ENCODE peak calls at places on chromosomes 5 and 9, in eight cellular contexts. C is A549, P is endodermal cell, M is WTC11, V is cardiac fibroblast, E is A673, Y is heart left ventricle, T is progenitor cell of endocrine pancreas. I is an unnamed sample.

GRCh38 chr9:113349434-113350337 is at the start of gene BSPRY:
- DNase-seq in C (no peak), P (peak), M (peak), V (no peak), E (no peak), Y (no peak), T (peak), I (peak)

GRCh38 chr9:7144265-7145046 is 386.7 kb downstream of the KDM4C start:
- DNase-seq in C (no peak), P (peak), M (no peak), V (no peak), E (no peak), Y (no peak), T (no peak), I (no peak)

GRCh38 chr5:1111727-1112289 is at the start of gene SLC12A7:
- DNase-seq in C (peak), P (peak), M (peak), V (peak), E (peak), Y (peak), T (peak), I (peak)

GRCh38 chr5:122756263-122756911 is 18.5 kb upstream of the SNX2 start:
- DNase-seq in C (no peak), P (no peak), M (no peak), V (peak), E (peak), Y (no peak), T (no peak), I (peak)

GRCh38 chr9:111301195-111301594 is 28.8 kb downstream of the OR2K2 start:
- DNase-seq in C (peak), P (no peak), M (no peak), V (peak), E (no peak), Y (no peak), T (no peak), I (no peak)

GRCh38 chr9:5442400-5443011 is 4.8 kb upstream of the PLGRKT start:
- DNase-seq in C (peak), P (peak), M (no peak), V (peak), E (peak), Y (no peak), T (no peak), I (no peak)

GRCh38 chr5:140145818-140146522 is 20.2 kb downstream of the IGIP start:
- DNase-seq in C (peak), P (peak), M (peak), V (peak), E (no peak), Y (peak), T (peak), I (peak)

GRCh38 chr9:128555180-128555721 is 2.9 kb downstream of the SPTAN1 start:
- DNase-seq in C (peak), P (peak), M (no peak), V (peak), E (peak), Y (no peak), T (no peak), I (no peak)

GRCh38 chr9:128703616-128704355 is 1.5 kb downstream of the PKN3 start:
- DNase-seq in C (no peak), P (no peak), M (peak), V (no peak), E (no peak), Y (peak), T (no peak), I (no peak)

GRCh38 chr5:135891804-135892203 is 3.8 kb downstream of the IL9 start:
- DNase-seq in C (no peak), P (peak), M (peak), V (no peak), E (peak), Y (no peak), T (no peak), I (no peak)

GRCh38 chr9:93065321-93065720 is 6.8 kb downstream of the SUSD3 start:
- DNase-seq in C (no peak), P (no peak), M (no peak), V (no peak), E (no peak), Y (no peak), T (no peak), I (no peak)

GRCh38 chr5:36696059-36696673 is 89.8 kb downstream of the SLC1A3 start:
- DNase-seq in C (peak), P (peak), M (peak), V (peak), E (peak), Y (peak), T (peak), I (peak)

GRCh38 chr5:137847699-137848098 is 20.0 kb upstream of the MYOT start:
- DNase-seq in C (no peak), P (no peak), M (no peak), V (no peak), E (no peak), Y (peak), T (no peak), I (peak)

GRCh38 chr5:53476531-53477480 is 3.6 kb upstream of the FST start:
- DNase-seq in C (no peak), P (no peak), M (no peak), V (no peak), E (no peak), Y (no peak), T (no peak), I (no peak)

GRCh38 chr9:130181645-130182044 is 9.4 kb downstream of the NCS1 start:
- DNase-seq in C (no peak), P (no peak), M (no peak), V (no peak), E (no peak), Y (no peak), T (no peak), I (no peak)

GRCh38 chr5:139298242-139298641 is 4.7 kb downstream of the MATR3 start:
- DNase-seq in C (no peak), P (peak), M (no peak), V (no peak), E (no peak), Y (no peak), T (no peak), I (no peak)

GRCh38 chr9:34123682-34124081 is 2.8 kb downstream of the DCAF12 start:
- DNase-seq in C (no peak), P (no peak), M (no peak), V (no peak), E (no peak), Y (peak), T (no peak), I (peak)

GRCh38 chr9:4144869-4145268 is 155.0 kb downstream of the GLIS3 start:
- DNase-seq in C (peak), P (no peak), M (no peak), V (no peak), E (no peak), Y (no peak), T (no peak), I (no peak)

GRCh38 chr9:93911871-93912554 is 43.1 kb downstream of the BARX1 start:
- DNase-seq in C (no peak), P (peak), M (peak), V (no peak), E (no peak), Y (peak), T (no peak), I (no peak)

DNA sequence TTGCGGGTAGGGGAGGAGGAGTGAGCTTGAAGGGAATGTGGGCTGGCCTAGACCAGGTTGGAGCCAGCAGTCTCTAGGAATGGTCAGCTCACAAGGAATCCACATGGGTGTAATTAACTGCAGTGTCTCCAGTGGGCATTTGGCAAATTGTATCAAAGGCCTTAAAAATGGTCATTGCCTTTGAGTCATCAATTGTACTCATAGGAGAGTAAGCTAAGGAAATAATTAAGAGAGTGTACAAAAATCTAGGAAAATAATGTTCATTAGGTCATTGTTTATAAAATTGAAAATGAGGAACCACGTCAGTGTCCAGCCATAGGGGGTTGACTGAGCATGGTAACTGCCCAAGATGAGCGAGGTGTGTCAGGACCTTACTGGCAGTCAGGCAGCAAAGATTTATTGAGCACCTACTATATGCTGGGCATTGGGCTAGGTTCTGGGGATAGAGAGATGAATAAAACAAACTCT is 29.8 kb upstream of the RPL26L1 start:
- DNase-seq in C (no peak), P (no peak), M (no peak), V (peak), E (no peak), Y (no peak), T (no peak), I (no peak)
- TF ChIP-seq CTCF in C (no peak), P (no peak), M (no peak), V (peak), E (no peak), Y (no peak), T (no peak), I (no peak)

GRCh38 chr5:15693933-15694332 is 194.0 kb downstream of the FBXL7 start:
- DNase-seq in C (no peak), P (peak), M (no peak), V (no peak), E (no peak), Y (no peak), T (no peak), I (no peak)
- TF ChIP-seq CTCF in C (no peak), P (peak), M (no peak), V (no peak), E (no peak), Y (no peak), T (no peak), I (no peak)

GRCh38 chr5:75152861-75153260 is 83.8 kb downstream of the ANKRD31 start:
- DNase-seq in C (no peak), P (no peak), M (no peak), V (no peak), E (no peak), Y (no peak), T (no peak), I (no peak)

DNA sequence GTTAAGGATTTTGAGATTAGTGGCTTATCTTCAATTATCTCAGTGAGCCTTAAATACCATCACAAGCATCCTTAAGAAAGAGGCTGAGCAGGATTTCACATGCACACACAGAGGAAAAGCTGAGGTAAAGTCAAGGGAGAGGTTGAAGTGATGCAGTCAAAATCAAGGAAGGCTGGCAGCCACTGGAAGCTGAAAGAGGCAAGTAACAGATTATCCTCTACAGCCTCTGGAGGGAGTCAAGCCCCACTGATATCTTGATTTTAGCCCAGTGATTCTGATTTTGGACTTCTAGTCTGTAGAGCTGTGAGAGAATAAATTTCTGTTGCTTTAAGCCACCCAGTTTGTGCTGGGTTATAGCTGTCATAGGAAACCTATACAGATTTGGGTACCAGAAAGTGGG is 80.1 kb downstream of the ANKRD31 start:
- DNase-seq in C (peak), P (peak), M (no peak), V (peak), E (peak), Y (no peak), T (no peak), I (no peak)
- TF ChIP-seq CTCF in C (no peak), P (peak), M (no peak), V (no peak), E (peak), Y (no peak), T (no peak), I (no peak)

GRCh38 chr5:96175090-96175489 is 213.4 kb upstream of the ELL2 start:
- DNase-seq in C (peak), P (no peak), M (no peak), V (no peak), E (peak), Y (no peak), T (no peak), I (no peak)
- TF ChIP-seq CTCF in C (no peak), P (peak), M (no peak), V (peak), E (peak), Y (peak), T (peak), I (peak)

DNA sequence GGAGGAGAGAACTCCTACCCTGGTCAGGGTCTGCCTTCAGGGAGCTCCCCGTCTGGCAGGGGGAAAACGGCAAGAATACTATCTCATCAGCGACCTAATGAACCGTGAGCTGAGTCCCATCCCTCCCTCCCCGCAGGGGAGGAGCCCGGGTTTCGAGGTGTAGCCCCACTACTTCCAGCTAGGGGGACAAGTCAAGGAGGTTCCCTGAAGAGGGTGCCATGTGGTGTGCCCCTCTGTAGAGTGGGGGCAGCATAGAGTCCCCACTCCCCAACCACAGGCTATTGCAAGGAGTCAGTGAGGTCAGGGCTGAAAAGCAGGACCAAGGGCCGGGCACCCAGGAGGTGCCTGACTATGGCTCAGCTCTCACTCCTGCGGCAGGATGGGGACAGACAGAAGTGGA is 50.9 kb upstream of the RXRA start:
- DNase-seq in C (no peak), P (peak), M (peak), V (no peak), E (peak), Y (no peak), T (no peak), I (no peak)
- TF ChIP-seq CTCF in C (no peak), P (peak), M (no peak), V (no peak), E (peak), Y (no peak), T (no peak), I (no peak)

GRCh38 chr9:116494815-116495634 is 192.1 kb upstream of the TRIM32 start:
- DNase-seq in C (peak), P (peak), M (peak), V (no peak), E (peak), Y (no peak), T (no peak), I (peak)
- TF ChIP-seq CTCF in C (peak), P (peak), M (peak), V (peak), E (peak), Y (peak), T (peak), I (peak)

GRCh38 chr5:59361454-59361853 is 532.1 kb downstream of the PDE4D start:
- DNase-seq in C (peak), P (no peak), M (no peak), V (no peak), E (no peak), Y (no peak), T (no peak), I (no peak)
- TF ChIP-seq CTCF in C (no peak), P (no peak), M (no peak), V (no peak), E (no peak), Y (no peak), T (no peak), I (no peak)

I was measured in GM10248.